ENCODE peak calls at places on chromosomes 4 and X, in five cellular contexts. O, S, Z, Q and M are unnamed samples. For H3K4me1, the result is how much of the 10 kb centered on the place peaks cover.

GRCh38 chrX:29617276-29617675 is 598.1 kb upstream of the MAGEB2 start:
- DNase-seq in O (no peak), S (no peak), Z (no peak), Q (no peak), M (no peak)

GRCh38 chrX:71992711-71993110 is 82.1 kb downstream of the NHSL2 start:
- DNase-seq in O (no peak), S (no peak), Z (no peak), Q (no peak), M (no peak)

GRCh38 chr4:25862411-25863346 is at the start of gene SEL1L3:
- DNase-seq in O (peak), S (peak), Z (peak), Q (peak), M (no peak)

GRCh38 chr4:174053895-174054294 is 229.6 kb downstream of the FBXO8 start:
- DNase-seq in O (no peak), S (no peak), Z (no peak), Q (no peak), M (no peak)

GRCh38 chr4:140223056-140223810 is 69.2 kb upstream of the MAML3 start:
- DNase-seq in O (no peak), S (no peak), Z (no peak), Q (no peak), M (no peak)

GRCh38 chr4:130534651-130535050 is 1438.7 kb downstream of the C4orf33 start:
- DNase-seq in O (no peak), S (no peak), Z (no peak), Q (no peak), M (no peak)

GRCh38 chr4:53855886-53856260 is 208.5 kb downstream of the CHIC2 start:
- DNase-seq in O (no peak), S (no peak), Z (no peak), Q (no peak), M (no peak)

GRCh38 chr4:86233681-86234080 is 126.2 kb downstream of the MAPK10 start:
- DNase-seq in O (no peak), S (no peak), Z (no peak), Q (no peak), M (no peak)

GRCh38 chr4:146329042-146329716 is 114.8 kb downstream of the REELD1 start:
- DNase-seq in O (no peak), S (no peak), Z (no peak), Q (no peak), M (no peak)

GRCh38 chrX:103356897-103357296 is 591 bp downstream of the TCEAL9 start:
- DNase-seq in O (no peak), S (no peak), Z (peak), Q (peak), M (no peak)

GRCh38 chr4:31097999-31098398 is 377.8 kb downstream of the PCDH7 start:
- DNase-seq in O (no peak), S (no peak), Z (no peak), Q (no peak), M (no peak)

GRCh38 chr4:146790515-146790914 is 151.8 kb downstream of the POU4F2 start:
- DNase-seq in O (no peak), S (no peak), Z (no peak), Q (no peak), M (no peak)

GRCh38 chrX:15215366-15215765 is 54.5 kb downstream of the ASB9 start:
- DNase-seq in O (no peak), S (no peak), Z (no peak), Q (no peak), M (no peak)

GRCh38 chr4:170875868-170876267 is 786.1 kb upstream of the AADAT start:
- DNase-seq in O (no peak), S (no peak), Z (no peak), Q (no peak), M (no peak)

GRCh38 chrX:39891781-39892180 is 206.0 kb downstream of the BCOR start:
- DNase-seq in O (no peak), S (peak), Z (no peak), Q (no peak), M (no peak)

GRCh38 chr4:5355846-5356245 is 304.6 kb downstream of the STK32B start:
- DNase-seq in O (no peak), S (no peak), Z (no peak), Q (no peak), M (no peak)

GRCh38 chr4:10461091-10461849 is 4.0 kb upstream of the ZNF518B start:
- DNase-seq in O (peak), S (peak), Z (peak), Q (peak), M (no peak)

GRCh38 chr4:121199742-121200561 is 35.8 kb upstream of the TNIP3 start:
- DNase-seq in O (no peak), S (no peak), Z (no peak), Q (no peak), M (no peak)

GRCh38 chr4:153146031-153146430 is 58.2 kb upstream of the TRIM2 start:
- DNase-seq in O (no peak), S (no peak), Z (no peak), Q (no peak), M (no peak)

GRCh38 chr4:40967550-40967949 is 217.8 kb downstream of the NSUN7 start:
- DNase-seq in O (no peak), S (no peak), Z (no peak), Q (no peak), M (no peak)

GRCh38 chr4:44916406-44916805 is 190.1 kb upstream of the GNPDA2 start:
- DNase-seq in O (no peak), S (no peak), Z (no peak), Q (no peak), M (no peak)

GRCh38 chr4:124710911-124711310 is 1.6 kb downstream of the ANKRD50 start:
- DNase-seq in O (no peak), S (no peak), Z (peak), Q (peak), M (no peak)

GRCh38 chr4:179465131-179465797 is 2023.0 kb upstream of the AGA start:
- DNase-seq in O (no peak), S (peak), Z (no peak), Q (no peak), M (peak)

GRCh38 chrX:150364347-150365050 is 1.4 kb downstream of the MAMLD1 start:
- DNase-seq in O (no peak), S (no peak), Z (peak), Q (peak), M (no peak)

GRCh38 chr4:168604496-168605373 is 107.9 kb downstream of the PALLD start:
- DNase-seq in O (no peak), S (no peak), Z (no peak), Q (no peak), M (no peak)
- H3K27ac ChIP-seq in O (no peak), S (no peak), Z (no peak), Q (no peak), M (no peak)

GRCh38 chr4:133145758-133146157 is 3.3 kb upstream of the PCDH10 start:
- DNase-seq in O (no peak), S (no peak), Z (no peak), Q (no peak), M (no peak)

GRCh38 chr4:133146192-133146573 is 2.9 kb upstream of the PCDH10 start:
- DNase-seq in O (no peak), S (no peak), Z (no peak), Q (no peak), M (no peak)

GRCh38 chr4:133147365-133147821 is 1.7 kb upstream of the PCDH10 start:
- DNase-seq in O (no peak), S (no peak), Z (no peak), Q (no peak), M (no peak)

GRCh38 chr4:133147922-133148689 is 988 bp upstream of the PCDH10 start:
- DNase-seq in O (no peak), S (no peak), Z (no peak), Q (peak), M (no peak)

DNA sequence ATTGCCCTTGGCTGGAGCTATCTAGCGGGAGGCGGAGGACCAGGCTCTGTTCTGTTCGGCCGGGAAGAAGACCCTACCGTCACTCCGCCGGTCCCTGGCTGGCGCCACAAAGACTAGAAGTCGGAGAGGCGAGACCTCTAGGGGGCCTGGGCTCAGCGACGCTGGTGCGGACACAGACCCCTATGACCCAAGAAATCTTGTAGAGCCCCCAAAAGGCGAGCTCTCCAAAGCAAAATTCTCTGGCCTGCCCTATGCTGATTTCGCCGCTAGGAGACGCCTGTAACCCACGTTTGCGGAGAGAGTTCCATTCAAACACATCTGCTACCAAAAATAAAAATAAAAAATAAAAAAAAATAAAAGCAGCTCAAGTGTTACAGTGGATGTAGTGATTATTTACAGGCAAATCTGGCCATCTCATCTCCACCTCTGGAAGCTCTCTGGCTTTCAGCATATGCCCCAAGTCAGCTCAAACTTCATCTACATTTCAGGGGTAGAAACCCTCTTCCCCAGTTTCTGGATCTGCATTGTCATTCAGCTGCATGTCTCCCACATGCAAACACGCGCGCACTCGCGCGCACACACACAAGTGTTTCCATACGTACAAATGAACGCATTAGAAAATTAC is 2.4 kb upstream of the PCDH10 start:
- DNase-seq in O (no peak), S (no peak), Z (no peak), Q (peak), M (no peak)
- H3K4me1 ChIP-seq in O (under half), S (under half), Z (under half), Q (half or more), M (under half)

GRCh38 chrX:9352243-9352642 is 112.6 kb upstream of the TBL1X start:
- DNase-seq in O (no peak), S (peak), Z (no peak), Q (no peak), M (no peak)

GRCh38 chrX:9355739-9356138 is 109.1 kb upstream of the TBL1X start:
- DNase-seq in O (no peak), S (no peak), Z (no peak), Q (no peak), M (no peak)

GRCh38 chrX:9354918-9355317 is 109.9 kb upstream of the TBL1X start:
- DNase-seq in O (no peak), S (no peak), Z (no peak), Q (no peak), M (no peak)

GRCh38 chrX:9351112-9351511 is 113.7 kb upstream of the TBL1X start:
- DNase-seq in O (no peak), S (no peak), Z (no peak), Q (no peak), M (no peak)

GRCh38 chrX:9352683-9353430 is 112.0 kb upstream of the TBL1X start:
- DNase-seq in O (peak), S (peak), Z (peak), Q (peak), M (no peak)
- H3K27ac ChIP-seq in O (peak), S (no peak), Z (no peak), Q (no peak), M (no peak)

DNA sequence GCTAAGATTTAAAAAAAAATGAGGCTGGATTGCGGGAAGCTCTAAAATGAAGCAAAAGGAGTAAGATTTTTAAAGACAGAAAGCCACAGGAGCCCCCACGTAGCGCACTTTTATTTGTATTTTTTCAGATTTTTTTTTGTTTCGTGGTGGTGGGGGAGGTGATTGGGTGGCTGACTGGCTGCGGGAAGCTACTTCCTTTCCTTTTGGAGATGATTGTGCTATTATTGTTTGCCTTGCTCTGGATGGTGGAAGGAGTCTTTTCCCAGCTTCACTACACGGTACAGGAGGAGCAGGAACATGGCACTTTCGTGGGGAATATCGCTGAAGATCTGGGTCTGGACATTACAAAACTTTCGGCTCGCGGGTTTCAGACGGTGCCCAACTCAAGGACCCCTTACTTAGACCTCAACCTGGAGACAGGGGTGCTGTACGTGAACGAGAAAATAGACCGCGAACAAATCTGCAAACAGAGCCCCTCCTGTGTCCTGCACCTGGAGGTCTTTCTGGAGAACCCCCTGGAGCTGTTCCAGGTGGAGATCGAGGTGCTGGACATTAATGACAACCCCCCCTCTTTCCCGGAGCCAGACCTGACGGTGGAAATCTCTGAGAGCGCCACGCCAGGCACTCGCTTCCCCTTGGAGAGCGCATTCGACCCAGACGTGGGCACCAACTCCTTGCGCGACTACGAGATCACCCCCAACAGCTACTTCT is 993 bp downstream of the PCDH10 start:
- DNase-seq in O (no peak), S (no peak), Z (no peak), Q (no peak), M (no peak)
- H3K4me1 ChIP-seq in O (under half), S (under half), Z (under half), Q (half or more), M (under half)